ENCODE peak calls at places on chromosomes 12 and 14, in six cellular contexts. One of them, this sample, is unnamed.

GRCh38 chr12:121708313-121709063 is 4.1 kb upstream of the TMEM120B start:
- DNase-seq in NCI-H345: no peak
- DNase-seq in stimulated activated CD8-positive, alpha-beta memory T cell treated with anti-CD3 and anti-CD28 coated beads, Interleukin-4, amount 100 ng/mL, for 1 hour: no peak
- DNase-seq in NCI-H1092 treated with DMSO at 0.1 percent for 48 hours: no peak
- DNase-seq in activated CD4-positive, CD25-positive, alpha-beta regulatory T cell: no peak
- DNase-seq in midbrain: no peak
- DNase-seq in this sample: no peak

GRCh38 chr14:59507063-59507751 is 22.9 kb downstream of the JKAMP start:
- DNase-seq in activated CD4-positive, CD25-positive, alpha-beta regulatory T cell: no peak
- DNase-seq in midbrain: peak
- DNase-seq in NCI-H1092 treated with DMSO at 0.1 percent for 48 hours: peak
- DNase-seq in NCI-H345: peak
- DNase-seq in stimulated activated CD8-positive, alpha-beta memory T cell treated with anti-CD3 and anti-CD28 coated beads, Interleukin-4, amount 100 ng/mL, for 1 hour: peak
- DNase-seq in this sample: peak

GRCh38 chr14:69842671-69843407 is 36.4 kb upstream of the SMOC1 start:
- DNase-seq in stimulated activated CD8-positive, alpha-beta memory T cell treated with anti-CD3 and anti-CD28 coated beads, Interleukin-4, amount 100 ng/mL, for 1 hour: no peak
- DNase-seq in NCI-H345: peak
- DNase-seq in midbrain: no peak
- DNase-seq in NCI-H1092 treated with DMSO at 0.1 percent for 48 hours: peak
- DNase-seq in activated CD4-positive, CD25-positive, alpha-beta regulatory T cell: no peak
- DNase-seq in this sample: no peak

GRCh38 chr14:105525861-105526780 is at the start of gene TMEM121:
- DNase-seq in midbrain: peak
- DNase-seq in NCI-H345: peak
- DNase-seq in stimulated activated CD8-positive, alpha-beta memory T cell treated with anti-CD3 and anti-CD28 coated beads, Interleukin-4, amount 100 ng/mL, for 1 hour: no peak
- DNase-seq in activated CD4-positive, CD25-positive, alpha-beta regulatory T cell: no peak
- DNase-seq in NCI-H1092 treated with DMSO at 0.1 percent for 48 hours: no peak
- DNase-seq in this sample: no peak

GRCh38 chr12:23221066-23221465 is 596.1 kb downstream of the ETNK1 start:
- DNase-seq in NCI-H345: no peak
- DNase-seq in midbrain: no peak
- DNase-seq in activated CD4-positive, CD25-positive, alpha-beta regulatory T cell: no peak
- DNase-seq in stimulated activated CD8-positive, alpha-beta memory T cell treated with anti-CD3 and anti-CD28 coated beads, Interleukin-4, amount 100 ng/mL, for 1 hour: no peak
- DNase-seq in NCI-H1092 treated with DMSO at 0.1 percent for 48 hours: no peak
- DNase-seq in this sample: no peak

GRCh38 chr14:36426836-36427235 is 93.2 kb downstream of the NKX2-1 start:
- DNase-seq in NCI-H345: peak
- DNase-seq in activated CD4-positive, CD25-positive, alpha-beta regulatory T cell: no peak
- DNase-seq in midbrain: no peak
- DNase-seq in stimulated activated CD8-positive, alpha-beta memory T cell treated with anti-CD3 and anti-CD28 coated beads, Interleukin-4, amount 100 ng/mL, for 1 hour: no peak
- DNase-seq in NCI-H1092 treated with DMSO at 0.1 percent for 48 hours: peak
- DNase-seq in this sample: no peak

GRCh38 chr14:61625171-61625570 is 70.1 kb upstream of the HIF1A start:
- DNase-seq in activated CD4-positive, CD25-positive, alpha-beta regulatory T cell: no peak
- DNase-seq in stimulated activated CD8-positive, alpha-beta memory T cell treated with anti-CD3 and anti-CD28 coated beads, Interleukin-4, amount 100 ng/mL, for 1 hour: no peak
- DNase-seq in NCI-H345: no peak
- DNase-seq in midbrain: no peak
- DNase-seq in NCI-H1092 treated with DMSO at 0.1 percent for 48 hours: no peak
- DNase-seq in this sample: no peak

GRCh38 chr14:90999299-90999698 is 61.1 kb downstream of the RPS6KA5 start:
- DNase-seq in stimulated activated CD8-positive, alpha-beta memory T cell treated with anti-CD3 and anti-CD28 coated beads, Interleukin-4, amount 100 ng/mL, for 1 hour: no peak
- DNase-seq in NCI-H345: no peak
- DNase-seq in midbrain: peak
- DNase-seq in activated CD4-positive, CD25-positive, alpha-beta regulatory T cell: no peak
- DNase-seq in NCI-H1092 treated with DMSO at 0.1 percent for 48 hours: no peak
- DNase-seq in this sample: no peak

GRCh38 chr14:93655078-93655750 is 133.1 kb downstream of the PRIMA1 start:
- DNase-seq in NCI-H345: peak
- DNase-seq in activated CD4-positive, CD25-positive, alpha-beta regulatory T cell: no peak
- DNase-seq in stimulated activated CD8-positive, alpha-beta memory T cell treated with anti-CD3 and anti-CD28 coated beads, Interleukin-4, amount 100 ng/mL, for 1 hour: no peak
- DNase-seq in NCI-H1092 treated with DMSO at 0.1 percent for 48 hours: peak
- DNase-seq in midbrain: peak
- DNase-seq in this sample: no peak

GRCh38 chr14:99575043-99576023 is 28.7 kb downstream of the CCDC85C start:
- DNase-seq in midbrain: no peak
- DNase-seq in NCI-H345: peak
- DNase-seq in stimulated activated CD8-positive, alpha-beta memory T cell treated with anti-CD3 and anti-CD28 coated beads, Interleukin-4, amount 100 ng/mL, for 1 hour: no peak
- DNase-seq in activated CD4-positive, CD25-positive, alpha-beta regulatory T cell: no peak
- DNase-seq in NCI-H1092 treated with DMSO at 0.1 percent for 48 hours: peak
- DNase-seq in this sample: no peak

GRCh38 chr12:80442426-80443222 is 1.4 kb upstream of the PTPRQ start:
- DNase-seq in stimulated activated CD8-positive, alpha-beta memory T cell treated with anti-CD3 and anti-CD28 coated beads, Interleukin-4, amount 100 ng/mL, for 1 hour: no peak
- DNase-seq in NCI-H1092 treated with DMSO at 0.1 percent for 48 hours: no peak
- DNase-seq in midbrain: no peak
- DNase-seq in NCI-H345: no peak
- DNase-seq in activated CD4-positive, CD25-positive, alpha-beta regulatory T cell: no peak
- DNase-seq in this sample: no peak

GRCh38 chr12:59665692-59666091 is 69.9 kb downstream of the SLC16A7 start:
- DNase-seq in NCI-H345: no peak
- DNase-seq in midbrain: no peak
- DNase-seq in stimulated activated CD8-positive, alpha-beta memory T cell treated with anti-CD3 and anti-CD28 coated beads, Interleukin-4, amount 100 ng/mL, for 1 hour: no peak
- DNase-seq in NCI-H1092 treated with DMSO at 0.1 percent for 48 hours: no peak
- DNase-seq in activated CD4-positive, CD25-positive, alpha-beta regulatory T cell: no peak
- DNase-seq in this sample: no peak